ENCODE peak calls at places on chromosomes 2 and 18, in nine cellular contexts. I is fibroblast of pulmonary artery, O is heart right ventricle, P is neural progenitor cell, D is mesothelial cell of epicardium, L is body of pancreas, J is IMR-90, Z is glutamatergic neuron, Y is spleen. X is an unnamed sample.

GRCh38 chr2:238239552-238239871 is 326 bp downstream of the HES6 start:
- DNase-seq in I (no peak), O (no peak), P (peak), D (no peak), L (peak), J (no peak), Z (no peak), Y (no peak), X (no peak)

GRCh38 chr2:54573532-54573915 is 117.4 kb downstream of the SPTBN1 start:
- DNase-seq in I (no peak), O (no peak), P (no peak), D (no peak), L (no peak), J (no peak), Z (no peak), Y (no peak), X (no peak)

GRCh38 chr2:9211496-9211895 is 4.9 kb downstream of the ASAP2 start:
- DNase-seq in I (peak), O (no peak), P (no peak), D (no peak), L (no peak), J (no peak), Z (no peak), Y (peak), X (no peak)

GRCh38 chr18:58769321-58769720 is 95.4 kb upstream of the ZNF532 start:
- DNase-seq in I (no peak), O (no peak), P (no peak), D (no peak), L (no peak), J (no peak), Z (no peak), Y (no peak), X (no peak)

GRCh38 chr2:152847067-152847466 is 128.6 kb downstream of the ARL6IP6 start:
- DNase-seq in I (peak), O (no peak), P (no peak), D (no peak), L (no peak), J (peak), Z (no peak), Y (no peak), X (no peak)

GRCh38 chr2:216286616-216287231 is 85.6 kb downstream of the MARCHF4 start:
- DNase-seq in I (peak), O (no peak), P (no peak), D (no peak), L (no peak), J (no peak), Z (no peak), Y (no peak), X (no peak)

GRCh38 chr2:230097424-230097823 is 28.7 kb upstream of the SLC16A14 start:
- DNase-seq in I (no peak), O (no peak), P (no peak), D (no peak), L (no peak), J (no peak), Z (no peak), Y (no peak), X (no peak)

GRCh38 chr2:66240284-66240683 is 194.6 kb upstream of the MEIS1 start:
- DNase-seq in I (no peak), O (no peak), P (no peak), D (no peak), L (peak), J (no peak), Z (no peak), Y (no peak), X (no peak)

GRCh38 chr2:42618116-42618515 is 49.7 kb downstream of the MTA3 start:
- DNase-seq in I (peak), O (no peak), P (no peak), D (no peak), L (no peak), J (no peak), Z (no peak), Y (no peak), X (no peak)

GRCh38 chr2:230356084-230356483 is 29.1 kb downstream of the SP140L start:
- DNase-seq in I (peak), O (no peak), P (no peak), D (no peak), L (no peak), J (peak), Z (no peak), Y (no peak), X (no peak)

GRCh38 chr2:36615214-36615613 is 17.2 kb upstream of the FEZ2 start:
- DNase-seq in I (peak), O (no peak), P (no peak), D (no peak), L (no peak), J (peak), Z (peak), Y (no peak), X (no peak)

GRCh38 chr18:79048245-79048632 is 21.0 kb upstream of the ATP9B start:
- DNase-seq in I (no peak), O (no peak), P (no peak), D (no peak), L (no peak), J (no peak), Z (no peak), Y (no peak), X (no peak)

GRCh38 chr18:25805323-25805722 is 285.1 kb downstream of the SS18 start:
- DNase-seq in I (peak), O (no peak), P (no peak), D (no peak), L (peak), J (peak), Z (no peak), Y (no peak), X (no peak)

GRCh38 chr18:36653141-36653869 is 175.5 kb downstream of the TPGS2 start:
- DNase-seq in I (no peak), O (no peak), P (no peak), D (no peak), L (no peak), J (no peak), Z (no peak), Y (no peak), X (no peak)

GRCh38 chr2:240784629-240785423 is 35.2 kb downstream of the KIF1A start:
- DNase-seq in I (no peak), O (peak), P (no peak), D (peak), L (no peak), J (no peak), Z (peak), Y (peak), X (no peak)
- TF ChIP-seq CTCF in I (no peak), O (no peak), P (no peak), D (no peak), L (no peak), J (no peak), Z (no peak), Y (no peak), X (no peak)

GRCh38 chr2:205815645-205816044 is 133.3 kb downstream of the NRP2 start:
- DNase-seq in I (no peak), O (no peak), P (no peak), D (no peak), L (no peak), J (no peak), Z (no peak), Y (no peak), X (no peak)

GRCh38 chr2:205811387-205811786 is 129.1 kb downstream of the NRP2 start:
- DNase-seq in I (peak), O (no peak), P (no peak), D (no peak), L (no peak), J (peak), Z (no peak), Y (no peak), X (no peak)

GRCh38 chr2:205808493-205809121 is 126.3 kb downstream of the NRP2 start:
- DNase-seq in I (no peak), O (peak), P (no peak), D (no peak), L (no peak), J (no peak), Z (no peak), Y (no peak), X (no peak)

GRCh38 chr2:205816268-205816667 is 134.0 kb downstream of the NRP2 start:
- DNase-seq in I (no peak), O (no peak), P (no peak), D (no peak), L (no peak), J (no peak), Z (no peak), Y (no peak), X (no peak)

DNA sequence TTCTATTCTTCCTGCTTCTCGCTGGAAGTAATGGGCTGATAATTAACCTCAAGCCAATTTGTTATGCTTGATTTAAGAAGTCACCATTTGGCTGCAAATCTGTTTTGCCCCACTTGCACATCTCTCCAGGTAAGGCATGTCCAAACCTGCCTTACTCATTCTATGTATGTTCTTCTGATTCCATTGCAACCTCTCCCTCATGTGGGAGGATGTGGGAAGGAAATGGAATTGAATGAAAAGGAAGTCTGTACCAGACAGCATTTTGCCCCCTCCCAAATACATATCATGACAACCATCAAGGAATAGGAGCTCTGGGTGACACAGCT is 131.7 kb downstream of the NRP2 start:
- DNase-seq in I (no peak), O (no peak), P (no peak), D (no peak), L (no peak), J (no peak), Z (no peak), Y (no peak), X (no peak)
- TF ChIP-seq CTCF in I (no peak), O (no peak), P (no peak), D (no peak), L (no peak), J (no peak), Z (no peak), Y (no peak), X (no peak)

GRCh38 chr18:63823516-63824219 is 48.5 kb downstream of the SERPINB7 start:
- DNase-seq in I (peak), O (peak), P (peak), D (no peak), L (peak), J (peak), Z (no peak), Y (no peak), X (peak)
- TF ChIP-seq CTCF in I (peak), O (peak), P (peak), D (peak), L (peak), J (peak), Z (peak), Y (peak), X (no peak)

DNA sequence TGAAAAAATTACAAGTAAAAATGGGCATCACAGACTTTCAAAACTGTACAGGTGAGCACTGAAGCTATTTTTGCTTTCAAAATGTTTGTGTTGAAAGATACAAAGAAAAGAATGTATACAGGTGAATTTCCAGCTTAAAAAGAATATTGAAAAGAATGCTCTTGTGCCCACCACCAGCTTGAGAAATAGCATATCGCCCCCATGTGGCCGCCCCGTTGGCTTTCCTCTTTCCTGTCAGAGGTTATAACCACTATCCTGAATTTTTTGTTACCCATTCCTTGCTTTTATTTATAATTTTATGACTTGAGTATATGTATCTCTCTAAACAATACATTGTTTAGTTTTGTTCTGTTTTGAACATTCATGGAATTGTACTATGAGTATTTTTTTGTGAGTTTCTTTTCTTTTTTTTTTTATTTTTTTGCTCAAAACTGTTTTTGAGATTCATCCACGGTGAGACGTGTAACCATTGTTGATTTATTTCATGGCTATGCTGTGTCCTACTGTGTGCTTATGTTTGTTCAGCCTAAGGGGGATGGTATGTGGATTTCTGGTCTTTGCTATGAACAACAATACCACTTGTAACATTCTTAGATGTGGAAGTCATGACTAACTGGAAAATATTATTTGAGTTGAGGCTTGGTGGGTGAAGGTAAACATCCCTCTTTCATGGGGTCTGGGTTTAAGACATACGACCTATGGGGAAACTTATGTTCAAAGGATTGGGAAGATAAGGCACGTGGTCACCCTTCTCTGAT is 11.6 kb downstream of the TRPM8 start:
- DNase-seq in I (peak), O (no peak), P (peak), D (no peak), L (no peak), J (peak), Z (peak), Y (no peak), X (no peak)
- TF ChIP-seq CTCF in I (peak), O (no peak), P (peak), D (no peak), L (no peak), J (peak), Z (peak), Y (peak), X (peak)